ENCODE peak calls at places on chromosomes 4 and X, in six cellular contexts. H is SK-N-SH, C is GM23248, N is PC-3, P is mammary epithelial cell, G is H9. T is an unnamed sample.
A peak's percentile ranks its signal among the peaks of the same experiment; 100 is the strongest.

GRCh38 chr4:107183155-107183774 is 147.2 kb upstream of the DKK2 start:
- DNase-seq in H (peak; percentile 44), N (peak; percentile 61), G (no peak), P (peak; percentile 47), C (peak; percentile 80), T (peak; percentile 50)

GRCh38 chrX:13120017-13120416 is 75.6 kb upstream of the FAM9C start:
- DNase-seq in H (no peak), N (peak; percentile 19), G (no peak), C (peak; percentile 39), P (no peak), T (no peak)

GRCh38 chr4:166282081-166282770 is 409.2 kb downstream of the TLL1 start:
- DNase-seq in G (no peak), C (no peak), N (peak; percentile 65), P (peak; percentile 17), H (no peak), T (no peak)

GRCh38 chrX:132480581-132481203 is 8.1 kb downstream of the MBNL3 start:
- DNase-seq in P (peak; percentile 20), N (peak; percentile 60), H (no peak), G (no peak), C (peak; percentile 58), T (peak; percentile 89)

GRCh38 chrX:50068293-50068568 is 132.6 kb downstream of the AKAP4 start:
- DNase-seq in G (no peak), P (no peak), N (no peak), C (no peak), H (no peak), T (no peak)

GRCh38 chr4:82811838-82812672 is 13.5 kb upstream of the SCD5 start:
- DNase-seq in C (no peak), P (no peak), N (no peak), H (no peak), G (no peak), T (no peak)

GRCh38 chr4:4321951-4322688 is 32.1 kb downstream of the ZBTB49 start:
- DNase-seq in P (no peak), N (no peak), H (no peak), C (no peak), G (no peak), T (no peak)

GRCh38 chrX:20432048-20432447 is 165.3 kb upstream of the RPS6KA3 start:
- DNase-seq in P (no peak), C (peak; percentile 26), H (no peak), N (peak; percentile 74), G (no peak), T (no peak)

GRCh38 chrX:65696613-65697012 is 29.2 kb downstream of the MSN start:
- DNase-seq in P (no peak), G (no peak), H (no peak), C (no peak), N (no peak), T (no peak)

GRCh38 chrX:49876750-49877149 is 2.5 kb upstream of the USP27X start:
- DNase-seq in N (peak; percentile 64), C (peak; percentile 42), H (peak; percentile 49), P (peak; percentile 16), G (no peak), T (peak; percentile 48)

GRCh38 chr4:144509088-144509854 is 136.7 kb upstream of the HHIP start:
- DNase-seq in C (no peak), P (no peak), N (no peak), G (no peak), H (peak; percentile 1), T (no peak)

GRCh38 chr4:58590714-58591113 is 1480.5 kb upstream of the IGFBP7 start:
- DNase-seq in N (peak; percentile 36), P (no peak), G (no peak), C (no peak), H (no peak), T (no peak)

GRCh38 chr4:8709729-8710360 is 117.3 kb downstream of the CPZ start:
- DNase-seq in G (peak; percentile 26), N (no peak), C (no peak), H (peak; percentile 10), P (no peak), T (no peak)

GRCh38 chr4:78650106-78651021 is 98.8 kb downstream of the ANXA3 start:
- DNase-seq in G (no peak), N (peak; percentile 89), H (no peak), P (peak; percentile 79), C (peak; percentile 89), T (no peak)

GRCh38 chr4:78653655-78654054 is 102.1 kb downstream of the ANXA3 start:
- DNase-seq in C (peak; percentile 51), H (peak; percentile 38), G (no peak), N (no peak), P (no peak), T (peak; percentile 38)

GRCh38 chr4:78651250-78651860 is 99.8 kb downstream of the ANXA3 start:
- DNase-seq in G (no peak), H (no peak), N (no peak), P (no peak), C (no peak), T (no peak)

GRCh38 chr4:78654809-78655208 is 103.2 kb downstream of the ANXA3 start:
- DNase-seq in C (peak; percentile 72), H (no peak), N (no peak), P (no peak), G (no peak), T (no peak)

GRCh38 chr4:78652282-78652876 is 100.8 kb downstream of the ANXA3 start:
- DNase-seq in N (no peak), H (no peak), G (no peak), C (peak; percentile 58), P (no peak), T (no peak)
- H3K4me1 ChIP-seq in N (peaks cover 40% of the 10 kb centered on the region), H (peaks cover 17% of the 10 kb centered on the region), G (no peaks in the 10 kb centered on the region), C (peaks cover 65% of the 10 kb centered on the region), P (peaks cover 16% of the 10 kb centered on the region), T (peaks cover 15% of the 10 kb centered on the region)

DNA sequence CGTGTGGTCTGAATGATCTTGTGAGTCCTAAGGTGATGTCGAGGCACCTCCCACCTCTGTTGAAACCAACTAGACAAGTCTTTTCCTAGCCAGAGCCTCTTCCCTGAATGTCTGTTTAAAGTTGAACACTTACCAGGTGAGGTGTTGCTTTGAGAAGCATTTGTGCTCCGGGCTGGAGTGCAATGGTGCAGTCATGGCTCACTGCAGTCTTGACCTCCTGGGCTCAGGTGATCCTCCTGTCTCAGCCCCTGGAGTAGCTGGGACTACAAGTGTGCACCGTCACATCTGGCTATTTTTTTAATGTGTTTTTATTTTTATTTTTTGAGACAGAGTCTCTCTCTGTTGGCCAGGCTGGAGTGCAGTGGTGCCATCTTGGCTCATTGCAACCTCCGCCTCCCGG is 18.1 kb downstream of the RNF4 start:
- DNase-seq in C (no peak), P (no peak), G (no peak), N (no peak), H (no peak), T (no peak)
- H4K20me1 ChIP-seq in C (peaks cover 28% of the 10 kb centered on the region), P (peaks cover 25% of the 10 kb centered on the region), G (no peaks in the 10 kb centered on the region), N (peaks cover 57% of the 10 kb centered on the region), H (peaks cover 98% of the 10 kb centered on the region), T (peaks cover 46% of the 10 kb centered on the region)

GRCh38 chr4:15894923-15895411 is 43.6 kb downstream of the FGFBP1 start:
- DNase-seq in C (peak; percentile 65), G (no peak), N (peak; percentile 33), H (no peak), P (peak; percentile 76), T (no peak)
- H3K4me1 ChIP-seq in C (peaks cover 23% of the 10 kb centered on the region), G (no peaks in the 10 kb centered on the region), N (peaks cover 60% of the 10 kb centered on the region), H (no peaks in the 10 kb centered on the region), P (peaks cover 52% of the 10 kb centered on the region), T (peaks cover 17% of the 10 kb centered on the region)

GRCh38 chr4:84958434-84958833 is 8.1 kb downstream of the WDFY3 start:
- DNase-seq in N (no peak), C (no peak), H (no peak), P (no peak), G (no peak), T (no peak)
- H4K20me1 ChIP-seq in N (peaks cover 4% of the 10 kb centered on the region), C (peaks cover 5% of the 10 kb centered on the region), H (peaks cover 80% of the 10 kb centered on the region), P (no peaks in the 10 kb centered on the region), G (no peaks in the 10 kb centered on the region), T (no peaks in the 10 kb centered on the region)

GRCh38 chr4:76984788-76985211 is 35.2 kb downstream of the SEPTIN11 start:
- DNase-seq in C (peak; percentile 99), G (no peak), N (peak; percentile 61), H (peak; percentile 42), P (peak; percentile 80), T (no peak)
- H3K4me1 ChIP-seq in C (peaks cover 92% of the 10 kb centered on the region), G (peaks cover 13% of the 10 kb centered on the region), N (peaks cover 12% of the 10 kb centered on the region), H (peaks cover 17% of the 10 kb centered on the region), P (peaks cover 21% of the 10 kb centered on the region), T (peaks cover 5% of the 10 kb centered on the region)

GRCh38 chr4:6282247-6282646 is 12.6 kb downstream of the WFS1 start:
- DNase-seq in G (no peak), P (no peak), H (no peak), N (no peak), C (peak; percentile 24), T (no peak)
- H4K20me1 ChIP-seq in G (no peaks in the 10 kb centered on the region), P (no peaks in the 10 kb centered on the region), H (no peaks in the 10 kb centered on the region), N (no peaks in the 10 kb centered on the region), C (no peaks in the 10 kb centered on the region), T (no peaks in the 10 kb centered on the region)

GRCh38 chr4:113645771-113646455 is 115.6 kb downstream of the CAMK2D start:
- DNase-seq in N (peak; percentile 89), H (no peak), G (peak; percentile 41), C (peak; percentile 56), P (peak; percentile 68), T (no peak)

GRCh38 chr4:113645288-113645687 is 116.2 kb downstream of the CAMK2D start:
- DNase-seq in C (no peak), P (no peak), N (no peak), H (no peak), G (no peak), T (no peak)

GRCh38 chr4:113644398-113644797 is 117.1 kb downstream of the CAMK2D start:
- DNase-seq in H (no peak), P (no peak), G (no peak), C (no peak), N (no peak), T (no peak)

GRCh38 chr4:113641025-113641431 is 120.5 kb downstream of the CAMK2D start:
- DNase-seq in N (no peak), G (no peak), C (no peak), H (no peak), P (no peak), T (peak; percentile 87)

DNA sequence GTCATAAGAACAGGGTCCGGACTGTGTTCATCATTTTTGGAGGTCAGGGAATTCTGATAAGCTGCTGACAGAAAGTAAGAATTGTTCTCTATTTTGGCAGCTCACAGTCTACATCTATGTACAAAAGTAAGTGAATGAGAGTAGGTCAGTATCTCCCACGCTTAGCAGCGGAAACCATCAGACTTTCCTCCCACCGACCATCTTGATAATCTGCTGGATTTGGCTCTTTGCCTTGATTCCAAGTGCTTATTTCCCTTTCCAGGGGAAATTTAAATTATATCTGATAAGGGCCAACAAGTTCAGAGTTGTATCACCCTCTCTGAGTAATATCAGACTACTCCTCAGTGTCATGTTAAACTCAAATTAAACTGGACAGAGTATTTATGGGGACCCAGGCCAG is 118.0 kb downstream of the CAMK2D start:
- DNase-seq in G (no peak), N (no peak), C (no peak), P (no peak), H (no peak), T (no peak)
- H3K4me1 ChIP-seq in G (peaks cover 8% of the 10 kb centered on the region), N (peaks cover 37% of the 10 kb centered on the region), C (peaks cover 14% of the 10 kb centered on the region), P (peaks cover 13% of the 10 kb centered on the region), H (no peaks in the 10 kb centered on the region), T (peaks cover 63% of the 10 kb centered on the region)